ENCODE peak calls at places on chromosomes 11 and 22, in seven cellular contexts. A is AG04450; E is stimulated activated CD4-positive, alpha-beta T cell treated with anti-CD3 and anti-CD28 coated beads, Interleukin-1b, Interleukin-23, amount 100 ng/mL, for 4 hours; P is HS-27A; B is cardiac fibroblast; D is NCI-H748 treated with DMSO at 0.1 percent for 48 hours; L is AG08395. I is an unnamed sample.

GRCh38 chr11:20620988-20621387 is 21.6 kb downstream of the SLC6A5 start:
- DNase-seq in A (no peak), E (no peak), P (no peak), B (no peak), D (no peak), L (no peak), I (no peak)

GRCh38 chr11:110797453-110797852 is 85.2 kb upstream of the ARHGAP20 start:
- DNase-seq in A (no peak), E (no peak), P (no peak), B (peak; percentile 39), D (no peak), L (no peak), I (no peak)

GRCh38 chr11:44711772-44712608 is 14.8 kb upstream of the TSPAN18 start:
- DNase-seq in A (no peak), E (no peak), P (no peak), B (no peak), D (peak; percentile 2), L (no peak), I (no peak)

GRCh38 chr11:1260023-1260501 is 37.2 kb downstream of the MUC5B start:
- DNase-seq in A (no peak), E (peak; percentile 32), P (no peak), B (peak; percentile 27), D (no peak), L (peak; percentile 43), I (peak; percentile 70)

GRCh38 chr11:10722307-10722706 is 28.7 kb upstream of the CTR9 start:
- DNase-seq in A (no peak), E (no peak), P (no peak), B (no peak), D (no peak), L (no peak), I (no peak)

GRCh38 chr11:46291441-46292143 is 14.1 kb downstream of the CREB3L1 start:
- DNase-seq in A (no peak), E (no peak), P (peak; percentile 90), B (peak; percentile 88), D (no peak), L (peak; percentile 65), I (no peak)

GRCh38 chr11:65945941-65946558 is 770 bp downstream of the TSGA10IP start:
- DNase-seq in A (no peak), E (no peak), P (no peak), B (no peak), D (no peak), L (no peak), I (no peak)

GRCh38 chr22:17097062-17097461 is 12.3 kb downstream of the IL17RA start:
- DNase-seq in A (no peak), E (no peak), P (no peak), B (no peak), D (no peak), L (no peak), I (no peak)

GRCh38 chr11:125627236-125627910 is 2.4 kb downstream of the CHEK1 start:
- DNase-seq in A (no peak), E (no peak), P (no peak), B (peak; percentile 20), D (no peak), L (no peak), I (no peak)

GRCh38 chr22:31625661-31626426 is 36.2 kb downstream of the PISD start:
- DNase-seq in A (no peak), E (no peak), P (no peak), B (peak; percentile 50), D (no peak), L (peak; percentile 33), I (no peak)

GRCh38 chr22:47569389-47570299 is 807.2 kb downstream of the TBC1D22A start:
- DNase-seq in A (no peak), E (no peak), P (no peak), B (no peak), D (no peak), L (no peak), I (no peak)

GRCh38 chr11:45811109-45811435 is 6.1 kb downstream of the SLC35C1 start:
- DNase-seq in A (no peak), E (no peak), P (no peak), B (no peak), D (no peak), L (no peak), I (no peak)

GRCh38 chr11:118813551-118813950 is 22.6 kb upstream of the DDX6 start:
- DNase-seq in A (no peak), E (no peak), P (no peak), B (no peak), D (no peak), L (no peak), I (no peak)

GRCh38 chr11:6618117-6619020 is 853 bp downstream of the TPP1 start:
- DNase-seq in A (peak; percentile 59), E (no peak), P (no peak), B (peak; percentile 65), D (no peak), L (peak; percentile 76), I (peak; percentile 24)

GRCh38 chr11:78292109-78292803 is 103.5 kb downstream of the USP35 start:
- DNase-seq in A (no peak), E (no peak), P (no peak), B (no peak), D (no peak), L (no peak), I (no peak)

GRCh38 chr11:57323503-57324153 is 1.1 kb downstream of the TNKS1BP1 start:
- DNase-seq in A (no peak), E (no peak), P (no peak), B (peak; percentile 47), D (no peak), L (peak; percentile 39), I (no peak)

GRCh38 chr22:48091060-48091650 is 1328.7 kb downstream of the TBC1D22A start:
- DNase-seq in A (no peak), E (no peak), P (no peak), B (no peak), D (no peak), L (no peak), I (no peak)

GRCh38 chr11:12074529-12075195 is 35.7 kb upstream of the MICAL2 start:
- DNase-seq in A (no peak), E (no peak), P (no peak), B (peak; percentile 50), D (no peak), L (no peak), I (no peak)

GRCh38 chr11:114307524-114308203 is 11.5 kb downstream of the NNMT start:
- DNase-seq in A (no peak), E (no peak), P (no peak), B (peak; percentile 92), D (no peak), L (peak; percentile 87), I (no peak)

GRCh38 chr11:94926271-94926625 is 47.1 kb downstream of the CWC15 start:
- DNase-seq in A (no peak), E (no peak), P (no peak), B (no peak), D (no peak), L (no peak), I (no peak)

GRCh38 chr11:59802639-59803176 is 7.9 kb downstream of the MRPL16 start:
- DNase-seq in A (no peak), E (no peak), P (peak; percentile 31), B (peak; percentile 77), D (peak; percentile 42), L (peak; percentile 62), I (peak; percentile 33)

GRCh38 chr11:102989379-102990047 is 34.0 kb upstream of the MMP13 start:
- DNase-seq in A (no peak), E (no peak), P (no peak), B (peak; percentile 31), D (no peak), L (peak; percentile 58), I (no peak)

GRCh38 chr11:69554849-69555248 is 73.4 kb downstream of the LINC01488 start:
- DNase-seq in A (no peak), E (no peak), P (no peak), B (no peak), D (no peak), L (no peak), I (no peak)

GRCh38 chr11:92227233-92227593 is 2.6 kb downstream of the FAT3 start:
- DNase-seq in A (no peak), E (no peak), P (no peak), B (no peak), D (peak; percentile 14), L (no peak), I (peak; percentile 9)

GRCh38 chr22:28297504-28297903 is 378.4 kb upstream of the PITPNB start:
- DNase-seq in A (no peak), E (no peak), P (no peak), B (no peak), D (no peak), L (no peak), I (no peak)

GRCh38 chr11:125351045-125351867 is 144.8 kb downstream of the FEZ1 start:
- DNase-seq in A (no peak), E (no peak), P (no peak), B (no peak), D (no peak), L (no peak), I (no peak)

GRCh38 chr22:42758929-42759629 is 38.4 kb upstream of the A4GALT start:
- DNase-seq in A (no peak), E (no peak), P (no peak), B (peak; percentile 82), D (no peak), L (peak; percentile 35), I (no peak)

GRCh38 chr11:66720223-66720898 is 8.7 kb downstream of the SPTBN2 start:
- DNase-seq in A (no peak), E (no peak), P (peak; percentile 57), B (no peak), D (peak; percentile 85), L (peak; percentile 25), I (no peak)